ENCODE peak calls at places on chromosomes 16 and 17, in nine cellular contexts. E, Z, T, P, M, F, U, Y and Q are unnamed samples.

GRCh38 chr16:17566075-17566474 is 95.3 kb upstream of the XYLT1 start:
- DNase-seq in E (no peak), Z (no peak), T (no peak), P (no peak), M (no peak), F (no peak), U (no peak), Y (no peak), Q (no peak)

GRCh38 chr17:29123111-29123510 is 57.1 kb downstream of the MYO18A start:
- DNase-seq in E (no peak), Z (no peak), T (no peak), P (no peak), M (no peak), F (no peak), U (no peak), Y (no peak), Q (no peak)

GRCh38 chr17:62059394-62059793 is 5.7 kb downstream of the MED13 start:
- DNase-seq in E (no peak), Z (no peak), T (no peak), P (no peak), M (no peak), F (no peak), U (no peak), Y (no peak), Q (no peak)

GRCh38 chr16:71930013-71930563 is 34.8 kb downstream of the IST1 start:
- DNase-seq in E (no peak), Z (no peak), T (no peak), P (no peak), M (no peak), F (no peak), U (no peak), Y (no peak), Q (no peak)

GRCh38 chr17:80632046-80632581 is 87.5 kb downstream of the RPTOR start:
- DNase-seq in E (no peak), Z (no peak), T (no peak), P (no peak), M (no peak), F (no peak), U (no peak), Y (peak), Q (no peak)

GRCh38 chr17:5500804-5501391 is 14.5 kb downstream of the MIS12 start:
- DNase-seq in E (peak), Z (peak), T (peak), P (peak), M (peak), F (peak), U (peak), Y (peak), Q (peak)

GRCh38 chr17:68527314-68527713 is 15.1 kb downstream of the PRKAR1A start:
- DNase-seq in E (no peak), Z (no peak), T (no peak), P (no peak), M (no peak), F (no peak), U (no peak), Y (no peak), Q (no peak)

GRCh38 chr17:29384901-29385300 is 5.3 kb upstream of the TAOK1 start:
- DNase-seq in E (no peak), Z (no peak), T (no peak), P (no peak), M (no peak), F (no peak), U (no peak), Y (no peak), Q (no peak)